ENCODE peak calls at places on chromosomes 13 and 19, in six cellular contexts. V is IMR-90, B is PC-9, Z is mesenchymal stem cell, X is OCI-LY7, K is GM23248. A is an unnamed sample.

GRCh38 chr13:98476538-98476966 is 100.4 kb downstream of the STK24 start:
- DNase-seq in K (peak; percentile 95), X (peak; percentile 61), B (peak; percentile 80), Z (peak; percentile 98), V (peak; percentile 92), A (peak; percentile 97)

GRCh38 chr19:46030861-46031550 is 8.2 kb upstream of the PGLYRP1 start:
- DNase-seq in B (no peak), V (no peak), Z (no peak), K (no peak), X (no peak), A (no peak)

GRCh38 chr19:3115411-3115810 is 20.4 kb upstream of the GNA15 start:
- DNase-seq in V (no peak), X (no peak), Z (no peak), K (no peak), B (no peak), A (peak; percentile 82)

GRCh38 chr13:95188128-95188527 is 113.1 kb downstream of the ABCC4 start:
- DNase-seq in B (no peak), X (no peak), K (no peak), V (no peak), Z (peak; percentile 30), A (no peak)

GRCh38 chr13:47413112-47413511 is 516.3 kb upstream of the HTR2A start:
- DNase-seq in X (no peak), B (no peak), Z (no peak), K (peak; percentile 74), V (peak; percentile 34), A (no peak)

GRCh38 chr19:30920238-30920637 is 429.0 kb downstream of the TSHZ3 start:
- DNase-seq in Z (no peak), V (no peak), X (no peak), K (no peak), B (no peak), A (no peak)

GRCh38 chr19:48501961-48502719 is 9.5 kb downstream of the LMTK3 start:
- DNase-seq in B (peak; percentile 99), V (no peak), Z (peak; percentile 68), X (peak; percentile 94), K (peak; percentile 52), A (peak; percentile 86)

GRCh38 chr13:73822671-73823592 is 311.3 kb downstream of the KLF12 start:
- DNase-seq in B (no peak), Z (no peak), V (no peak), X (no peak), K (no peak), A (no peak)

GRCh38 chr19:33309826-33310225 is 7.5 kb upstream of the CEBPA start:
- DNase-seq in X (no peak), K (no peak), Z (no peak), V (no peak), B (no peak), A (peak; percentile 17)

GRCh38 chr13:41960195-41960699 is 662 bp downstream of the VWA8 start:
- DNase-seq in K (peak; percentile 71), B (no peak), X (peak; percentile 41), Z (peak; percentile 68), V (peak; percentile 29), A (peak; percentile 73)

GRCh38 chr13:78787189-78787588 is 128.2 kb upstream of the OBI1 start:
- DNase-seq in K (no peak), B (no peak), Z (peak; percentile 7), V (no peak), X (no peak), A (no peak)

GRCh38 chr13:74839656-74840055 is 642.3 kb downstream of the TBC1D4 start:
- DNase-seq in K (peak; percentile 68), Z (no peak), V (peak; percentile 13), B (no peak), X (no peak), A (peak; percentile 14)

GRCh38 chr19:38617764-38618589 is at the start of gene MAP4K1:
- DNase-seq in B (no peak), X (peak; percentile 99), Z (no peak), K (no peak), V (no peak), A (no peak)

GRCh38 chr13:36131215-36131930 is at the start of gene DCLK1:
- DNase-seq in K (peak; percentile 54), Z (peak; percentile 1), B (peak; percentile 31), X (no peak), V (no peak), A (peak; percentile 84)

GRCh38 chr13:109332501-109333499 is 453.6 kb downstream of the IRS2 start:
- DNase-seq in V (no peak), K (no peak), X (no peak), Z (no peak), B (no peak), A (no peak)

GRCh38 chr13:23321534-23322241 is 111.8 kb downstream of the SACS start:
- DNase-seq in Z (peak; percentile 93), B (no peak), X (no peak), V (peak; percentile 94), K (peak; percentile 97), A (peak; percentile 88)
- H3K27ac ChIP-seq in Z (peak overlapping the region; percentile 98), B (no peak overlapping the region), X (no peak overlapping the region), V (peak overlapping the region; percentile 97), K (peak overlapping the region; percentile 94), A (peak overlapping the region; percentile 93)

DNA sequence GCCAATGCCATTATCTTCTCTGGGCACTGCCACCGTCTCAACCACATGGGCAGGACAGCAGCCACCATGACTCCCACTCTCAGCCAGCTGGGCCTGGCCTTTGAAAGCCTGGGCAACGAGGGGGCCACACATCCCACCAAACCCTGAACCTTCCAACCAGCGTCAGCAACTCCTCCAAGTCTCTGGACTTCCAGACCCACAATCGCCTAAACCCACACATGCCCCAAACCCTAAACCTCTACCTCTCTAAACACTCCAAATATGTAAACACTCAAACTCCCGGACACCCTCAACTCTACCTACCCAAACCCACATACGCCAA is 949 bp downstream of the C3 start:
- DNase-seq in B (no peak), K (no peak), V (no peak), X (no peak), Z (no peak), A (peak; percentile 39)
- H3K4me2 ChIP-seq in B (peak overlapping the region; percentile 96), K (no peak overlapping the region), V (no peak overlapping the region), X (no peak overlapping the region), Z (no peak overlapping the region), A (no peak overlapping the region)

DNA sequence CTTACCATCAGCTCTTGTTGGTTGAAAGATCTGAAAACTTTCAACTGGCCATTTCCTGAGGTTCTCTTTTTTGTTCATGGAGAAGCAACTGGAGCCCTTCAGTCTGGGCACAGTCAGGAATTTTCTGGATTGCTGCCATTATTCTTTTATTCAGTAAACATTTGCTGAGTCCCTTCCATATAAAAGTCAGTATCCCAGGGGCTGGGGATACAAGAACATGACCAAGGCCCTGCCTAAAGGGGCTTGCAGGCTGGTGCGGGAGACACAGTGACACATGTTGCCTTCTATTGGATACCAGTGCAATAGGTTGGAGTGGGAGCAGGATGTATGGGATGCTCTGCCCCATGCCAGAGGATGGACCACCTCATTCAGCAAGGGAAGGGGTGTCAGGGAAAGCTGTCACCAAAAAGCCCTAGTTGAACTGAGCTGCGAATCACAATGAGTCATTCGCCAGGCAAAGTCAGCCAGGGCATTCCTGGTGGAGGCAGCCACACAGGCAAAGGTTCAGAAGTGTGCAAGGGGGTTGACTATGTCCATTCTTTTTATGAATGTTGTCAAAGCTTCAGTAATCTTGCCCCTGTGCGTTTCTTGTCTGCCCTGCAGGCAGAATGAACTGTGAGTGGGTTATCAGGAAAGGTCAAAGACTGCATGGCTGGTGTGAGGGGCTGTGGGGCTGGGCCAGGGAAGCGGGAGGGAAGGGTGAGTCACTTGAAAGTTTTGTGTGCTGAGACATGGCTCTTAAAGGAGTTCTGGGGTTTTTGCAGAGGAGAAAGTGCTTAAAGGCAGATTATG is 395.9 kb downstream of the KCNRG start:
- DNase-seq in B (peak; percentile 79), Z (peak; percentile 89), V (peak; percentile 86), X (no peak), K (peak; percentile 92), A (peak; percentile 82)
- H3K27ac ChIP-seq in B (peak overlapping the region; percentile 53), Z (peak overlapping the region; percentile 30), V (peak overlapping the region; percentile 69), X (no peak overlapping the region), K (peak overlapping the region; percentile 77), A (peak overlapping the region; percentile 65)

GRCh38 chr13:33018886-33019285 is 2.7 kb downstream of the KL start:
- DNase-seq in V (no peak), X (no peak), B (no peak), Z (no peak), K (no peak), A (no peak)
- H3K4me2 ChIP-seq in V (no peak overlapping the region), X (no peak overlapping the region), B (no peak overlapping the region), Z (no peak overlapping the region), K (no peak overlapping the region), A (no peak overlapping the region)

GRCh38 chr13:45208132-45208531 is 7.3 kb upstream of the KCTD4 start:
- DNase-seq in Z (no peak), B (no peak), V (no peak), X (no peak), K (no peak), A (no peak)
- H3K27ac ChIP-seq in Z (peak overlapping the region; percentile 87), B (no peak overlapping the region), V (peak overlapping the region; percentile 87), X (no peak overlapping the region), K (peak overlapping the region; percentile 5), A (peak overlapping the region; percentile 83)

GRCh38 chr13:91270031-91270430 is 77.5 kb upstream of the MIR17HG start:
- DNase-seq in B (no peak), V (no peak), K (no peak), Z (peak; percentile 27), X (no peak), A (no peak)
- H3K4me2 ChIP-seq in B (no peak overlapping the region), V (no peak overlapping the region), K (no peak overlapping the region), Z (no peak overlapping the region), X (no peak overlapping the region), A (no peak overlapping the region)